ENCODE peak calls at places on chromosomes 12 and 14, in five cellular contexts. M is WTC11, Z is GM10248, E is GM12864, N is right lobe of liver. B is an unnamed sample.

GRCh38 chr12:69527506-69528272 is 57.5 kb downstream of the FRS2 start:
- DNase-seq in M (no peak), Z (no peak), E (no peak), N (no peak), B (no peak)

GRCh38 chr12:92139634-92140555 is 5.8 kb downstream of the BTG1 start:
- DNase-seq in M (no peak), Z (no peak), E (no peak), N (no peak), B (no peak)

GRCh38 chr12:122752464-122753212 is at the start of gene DENR:
- DNase-seq in M (peak), Z (peak), E (peak), N (peak), B (peak)

GRCh38 chr14:64493455-64493854 is 10.2 kb downstream of the ZBTB25 start:
- DNase-seq in M (no peak), Z (no peak), E (no peak), N (no peak), B (no peak)

GRCh38 chr12:57605308-57606015 is 838 bp downstream of the DTX3 start:
- DNase-seq in M (no peak), Z (peak), E (no peak), N (no peak), B (peak)

GRCh38 chr14:68368850-68369249 is 424.0 kb downstream of the ZFP36L1 start:
- DNase-seq in M (no peak), Z (no peak), E (no peak), N (no peak), B (no peak)

GRCh38 chr14:60848066-60848465 is 113.5 kb downstream of the MNAT1 start:
- DNase-seq in M (no peak), Z (no peak), E (no peak), N (no peak), B (no peak)

GRCh38 chr12:104494816-104495158 is 38.0 kb downstream of the CHST11 start:
- DNase-seq in M (no peak), Z (no peak), E (no peak), N (no peak), B (no peak)

GRCh38 chr12:95218852-95219171 is 1.2 kb downstream of the VEZT start:
- DNase-seq in M (no peak), Z (peak), E (no peak), N (no peak), B (peak)

GRCh38 chr14:55532645-55533309 is 47.2 kb upstream of the KTN1 start:
- DNase-seq in M (no peak), Z (no peak), E (no peak), N (no peak), B (peak)

GRCh38 chr12:93563807-93564538 is 8.5 kb upstream of the SOCS2 start:
- DNase-seq in M (no peak), Z (peak), E (no peak), N (peak), B (no peak)
- TF ChIP-seq CTCF in M (no peak), Z (peak), E (peak), N (peak), B (no peak)

DNA sequence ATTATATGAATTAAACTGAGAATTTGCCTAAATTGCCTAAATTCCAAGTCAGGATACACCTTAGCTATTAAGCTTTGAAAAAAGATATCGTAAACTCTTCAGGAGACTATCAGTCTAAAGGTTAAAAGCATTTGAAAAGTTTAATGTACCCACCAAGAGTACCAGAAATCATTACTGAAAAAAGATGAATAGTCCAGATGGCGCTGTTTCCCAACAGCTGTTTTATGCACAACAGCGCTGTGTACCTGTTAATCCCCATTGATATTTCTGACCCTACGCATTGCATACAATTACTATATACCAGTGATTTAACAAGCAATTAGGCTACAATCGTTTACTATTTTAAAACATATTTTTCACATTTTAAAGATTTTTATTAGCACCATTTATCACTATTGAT is 185.0 kb downstream of the PLCZ1 start:
- DNase-seq in M (no peak), Z (no peak), E (no peak), N (no peak), B (no peak)
- TF ChIP-seq CTCF in M (no peak), Z (no peak), E (no peak), N (no peak), B (no peak)

GRCh38 chr12:2586159-2587035 is 208.4 kb upstream of the FKBP4 start:
- DNase-seq in M (no peak), Z (no peak), E (no peak), N (no peak), B (no peak)

GRCh38 chr12:2583642-2584041 is 211.1 kb upstream of the FKBP4 start:
- DNase-seq in M (no peak), Z (no peak), E (no peak), N (no peak), B (no peak)

GRCh38 chr12:2581293-2582045 is 213.3 kb upstream of the FKBP4 start:
- DNase-seq in M (no peak), Z (no peak), E (no peak), N (no peak), B (no peak)

GRCh38 chr12:2580821-2581220 is 213.9 kb upstream of the FKBP4 start:
- DNase-seq in M (no peak), Z (no peak), E (no peak), N (no peak), B (no peak)

DNA sequence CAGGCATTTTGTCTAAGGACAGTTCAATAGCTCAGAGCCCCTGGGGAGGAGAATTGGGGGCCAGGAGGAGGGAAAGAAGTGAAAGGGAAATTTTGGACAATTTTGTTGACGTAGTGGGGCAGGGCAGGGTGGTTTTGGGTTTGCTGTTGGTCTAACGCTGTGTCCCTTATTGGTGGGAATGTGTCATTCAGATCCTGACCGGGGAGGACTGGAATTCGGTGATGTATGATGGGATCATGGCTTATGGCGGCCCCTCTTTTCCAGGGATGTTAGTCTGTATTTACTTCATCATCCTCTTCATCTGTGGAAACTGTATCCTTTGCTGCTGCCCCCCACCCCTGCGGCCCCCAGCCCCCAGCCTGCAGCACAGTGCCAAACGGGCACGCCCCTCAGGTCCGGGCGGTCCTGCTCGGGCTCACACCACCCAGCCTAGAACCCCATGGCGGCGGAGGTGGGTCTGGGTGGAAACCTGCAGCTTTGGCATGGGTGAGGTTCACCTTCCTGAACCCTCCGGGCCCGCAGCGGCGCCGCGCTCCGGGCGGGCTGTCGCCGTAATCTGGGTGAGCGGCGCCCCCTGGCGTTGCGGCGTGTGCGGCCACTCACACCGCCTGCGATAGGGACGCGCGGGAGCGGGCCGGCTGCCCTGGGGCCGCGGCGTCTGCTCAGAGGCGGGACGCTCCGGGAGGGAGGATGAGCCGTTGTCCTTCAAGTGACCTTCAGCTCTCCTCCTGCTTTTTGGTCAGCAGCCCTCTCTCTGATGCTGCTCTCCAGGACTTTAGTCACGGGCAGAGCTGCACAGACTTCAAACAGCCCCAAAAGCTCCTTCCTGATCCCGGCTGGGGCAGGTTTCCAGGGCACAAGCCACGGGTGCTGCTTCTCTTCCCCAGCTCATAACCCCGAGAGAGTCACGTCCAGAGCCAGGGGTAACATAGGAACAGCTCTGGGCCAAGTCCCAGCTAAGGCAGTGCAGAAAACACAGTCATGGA is 211.8 kb upstream of the FKBP4 start:
- DNase-seq in M (peak), Z (peak), E (peak), N (peak), B (peak)
- TF ChIP-seq CTCF in M (peak), Z (peak), E (peak), N (peak), B (peak)

DNA sequence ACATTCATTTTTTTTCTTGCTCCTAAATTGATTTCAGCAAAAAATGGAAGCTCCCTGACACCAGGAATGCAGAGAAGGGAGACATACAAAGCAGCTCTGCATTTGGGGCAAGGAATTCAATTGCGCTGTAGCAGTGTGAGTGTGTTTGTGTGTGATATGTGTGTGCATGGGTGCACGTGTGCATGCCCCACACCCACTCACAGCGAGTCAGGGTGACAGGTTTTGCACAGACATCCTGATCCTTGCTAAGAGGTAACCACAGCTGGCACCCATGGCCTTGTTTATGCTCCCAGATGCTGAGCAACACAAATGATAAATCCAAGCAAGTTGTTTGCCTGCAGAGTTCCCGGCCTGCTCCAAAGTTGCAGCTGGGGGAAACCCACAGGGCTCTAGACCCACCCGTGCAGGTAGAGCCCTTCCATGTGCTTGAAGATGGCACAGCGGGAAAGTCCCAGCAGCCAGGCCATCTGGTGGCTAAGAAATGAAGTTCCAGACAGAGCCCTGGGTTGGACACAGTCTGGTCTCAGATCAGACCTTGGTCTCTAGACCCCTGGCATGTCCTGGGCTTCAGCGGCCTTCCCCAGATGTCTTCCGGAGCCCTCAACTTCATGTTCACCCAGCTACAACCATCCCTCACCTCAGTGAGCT is 25.8 kb upstream of the BDKRB2 start:
- DNase-seq in M (no peak), Z (no peak), E (no peak), N (no peak), B (no peak)
- TF ChIP-seq CTCF in M (no peak), Z (no peak), E (peak), N (no peak), B (no peak)

GRCh38 chr14:46985529-46986137 is 334.1 kb upstream of the RPL10L start:
- DNase-seq in M (no peak), Z (no peak), E (no peak), N (no peak), B (no peak)

DNA sequence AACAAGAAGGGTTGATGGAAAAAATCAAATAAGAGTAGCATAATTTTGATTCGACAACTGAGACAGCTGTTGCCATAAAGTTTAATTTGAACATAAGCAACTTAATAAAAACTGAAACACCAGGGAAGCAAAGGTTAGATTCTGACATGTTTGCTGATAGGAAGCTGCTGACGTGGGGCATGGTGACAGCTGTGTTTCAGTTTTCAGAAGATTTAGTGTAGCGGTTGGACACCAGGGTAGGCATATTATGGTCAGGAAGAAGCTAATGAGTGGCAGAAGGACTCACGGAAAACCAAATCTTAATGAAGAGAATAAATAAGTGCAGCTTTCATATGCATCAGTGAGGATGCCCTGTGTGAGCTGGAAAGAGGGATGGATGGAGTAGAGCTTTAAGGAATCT is 336.7 kb upstream of the RPL10L start:
- DNase-seq in M (no peak), Z (no peak), E (no peak), N (no peak), B (no peak)
- TF ChIP-seq CTCF in M (no peak), Z (no peak), E (no peak), N (no peak), B (no peak)

DNA sequence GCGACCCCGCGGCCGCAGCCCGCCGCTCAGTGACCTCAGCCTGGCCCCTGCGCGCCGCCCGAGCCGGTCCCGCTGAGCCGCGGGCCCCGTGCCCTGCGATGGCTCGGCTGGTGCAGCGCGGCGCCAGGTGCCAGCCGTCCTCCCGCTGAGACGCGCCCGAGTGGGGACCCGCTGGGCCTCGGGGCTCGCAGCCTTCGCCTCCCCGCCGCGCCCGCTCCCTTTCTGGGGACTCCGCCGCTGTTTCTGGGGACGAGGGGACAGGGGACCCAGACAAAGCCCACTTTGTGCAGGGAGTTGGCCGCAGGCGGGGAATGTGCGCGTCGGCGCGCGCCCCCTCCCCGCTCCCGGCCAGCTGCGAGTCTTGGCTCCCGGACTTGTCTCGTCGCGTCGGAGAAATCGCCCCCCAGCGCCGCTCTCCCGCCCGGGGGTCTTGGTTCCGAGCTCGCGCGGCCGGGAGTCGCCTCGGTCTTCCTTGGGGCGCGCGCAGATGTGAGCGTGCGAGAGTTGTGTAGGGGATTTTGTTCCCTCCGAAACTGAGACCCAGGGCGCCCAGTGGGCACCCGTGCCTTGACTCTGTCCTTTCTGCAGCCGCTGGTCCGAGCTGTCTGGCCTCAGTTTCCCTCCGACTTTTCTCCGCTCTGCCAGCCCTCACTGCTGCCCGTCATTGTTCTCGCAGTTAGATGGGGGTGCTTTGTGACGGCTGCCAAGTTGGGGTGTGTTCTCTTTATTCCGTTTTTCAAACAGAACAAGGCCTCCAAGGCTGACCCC is 765 bp downstream of the VASH1 start:
- DNase-seq in M (no peak), Z (no peak), E (no peak), N (no peak), B (peak)
- TF ChIP-seq CTCF in M (no peak), Z (no peak), E (no peak), N (no peak), B (no peak)

DNA sequence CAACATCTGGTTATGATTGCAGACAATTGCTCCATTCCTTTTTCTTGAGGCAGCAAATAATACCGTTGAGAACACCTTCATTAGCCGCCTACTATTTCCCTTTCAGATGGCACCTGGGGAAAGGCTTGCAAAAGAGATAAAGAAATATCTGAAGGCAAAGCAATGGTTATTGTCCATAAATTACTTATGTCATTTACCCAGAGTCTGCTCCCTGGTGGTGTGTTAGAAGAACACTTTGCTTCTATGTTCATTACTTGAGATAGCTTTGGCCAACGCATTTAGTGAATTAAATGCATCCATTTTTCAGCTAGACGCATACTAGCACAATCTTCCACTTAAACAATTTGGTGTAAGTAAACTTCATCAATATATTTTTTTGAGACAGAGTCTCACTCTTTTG is 377.7 kb downstream of the KCNH5 start:
- DNase-seq in M (no peak), Z (no peak), E (no peak), N (no peak), B (no peak)
- TF ChIP-seq CTCF in M (no peak), Z (no peak), E (no peak), N (no peak), B (no peak)